ENCODE peak calls at places on chromosomes 5 and 9, in eight cellular contexts. B, P, H, C, T, Z, M and O are unnamed samples.

GRCh38 chr9:130919559-130920145 is 19.4 kb downstream of the FIBCD1 start:
- DNase-seq in B (no peak), P (no peak), H (no peak), C (no peak), T (no peak), Z (peak; percentile 65), M (no peak), O (no peak)

GRCh38 chr5:14199902-14200301 is 56.8 kb downstream of the TRIO start:
- DNase-seq in B (no peak), P (no peak), H (no peak), C (no peak), T (no peak), Z (no peak), M (no peak), O (peak; percentile 57)

GRCh38 chr5:61933787-61934626 is 372.0 kb upstream of the KIF2A start:
- DNase-seq in B (no peak), P (peak; percentile 24), H (peak; percentile 7), C (no peak), T (peak; percentile 42), Z (peak; percentile 29), M (peak; percentile 34), O (peak; percentile 25)

GRCh38 chr9:90801507-90802289 is at the start of gene SYK:
- DNase-seq in B (no peak), P (no peak), H (no peak), C (no peak), T (no peak), Z (peak; percentile 54), M (no peak), O (peak; percentile 66)

GRCh38 chr5:79255786-79256557 is 20.0 kb downstream of the JMY start:
- DNase-seq in B (no peak), P (no peak), H (no peak), C (no peak), T (no peak), Z (no peak), M (peak; percentile 31), O (no peak)

GRCh38 chr9:130459941-130460340 is 15.2 kb downstream of the ASS1 start:
- DNase-seq in B (no peak), P (no peak), H (no peak), C (no peak), T (no peak), Z (no peak), M (no peak), O (no peak)

GRCh38 chr5:29197636-29198035 is 1995.8 kb upstream of the CDH6 start:
- DNase-seq in B (no peak), P (no peak), H (peak; percentile 12), C (no peak), T (no peak), Z (no peak), M (no peak), O (no peak)

GRCh38 chr5:67156976-67157583 is 39.5 kb downstream of the CD180 start:
- DNase-seq in B (no peak), P (no peak), H (peak; percentile 18), C (no peak), T (no peak), Z (peak; percentile 32), M (peak; percentile 29), O (no peak)

GRCh38 chr9:129987941-129988340 is 55.0 kb downstream of the FNBP1 start:
- DNase-seq in B (no peak), P (no peak), H (no peak), C (no peak), T (no peak), Z (no peak), M (no peak), O (no peak)

GRCh38 chr5:138033275-138033808 is 463 bp upstream of the FAM13B start:
- DNase-seq in B (no peak), P (no peak), H (no peak), C (no peak), T (no peak), Z (no peak), M (no peak), O (no peak)

GRCh38 chr5:178230879-178231735 is 1.5 kb downstream of the PHYKPL start:
- DNase-seq in B (no peak), P (no peak), H (no peak), C (no peak), T (no peak), Z (no peak), M (no peak), O (peak; percentile 46)
- TF ChIP-seq POLR2A in B (no peak), P (no peak), H (no peak), C (no peak), T (no peak), Z (no peak), M (no peak), O (no peak)

DNA sequence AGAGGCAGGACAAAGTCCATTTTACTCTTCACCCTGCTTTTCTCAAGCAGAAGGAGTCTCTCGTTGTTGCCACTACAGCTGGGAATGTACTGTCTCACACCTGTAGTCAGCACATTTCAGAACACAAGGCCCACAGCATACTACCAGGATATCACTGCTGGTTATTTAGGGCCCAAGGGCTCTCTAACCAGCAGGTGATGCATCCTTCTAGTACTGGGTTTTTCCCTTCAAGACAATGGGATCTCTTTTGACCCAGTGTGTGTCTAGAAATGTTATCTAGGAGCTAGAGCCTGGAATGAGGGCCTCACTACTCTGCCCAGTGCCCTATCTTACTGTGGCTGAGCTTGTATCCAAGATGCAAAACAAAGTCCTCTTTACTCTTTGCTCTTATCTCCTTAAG is 235.1 kb upstream of the PRR16 start:
- DNase-seq in B (no peak), P (no peak), H (no peak), C (no peak), T (no peak), Z (no peak), M (no peak), O (no peak)
- TF ChIP-seq POLR2A in B (no peak), P (no peak), H (no peak), C (no peak), T (no peak), Z (no peak), M (no peak), O (no peak)

DNA sequence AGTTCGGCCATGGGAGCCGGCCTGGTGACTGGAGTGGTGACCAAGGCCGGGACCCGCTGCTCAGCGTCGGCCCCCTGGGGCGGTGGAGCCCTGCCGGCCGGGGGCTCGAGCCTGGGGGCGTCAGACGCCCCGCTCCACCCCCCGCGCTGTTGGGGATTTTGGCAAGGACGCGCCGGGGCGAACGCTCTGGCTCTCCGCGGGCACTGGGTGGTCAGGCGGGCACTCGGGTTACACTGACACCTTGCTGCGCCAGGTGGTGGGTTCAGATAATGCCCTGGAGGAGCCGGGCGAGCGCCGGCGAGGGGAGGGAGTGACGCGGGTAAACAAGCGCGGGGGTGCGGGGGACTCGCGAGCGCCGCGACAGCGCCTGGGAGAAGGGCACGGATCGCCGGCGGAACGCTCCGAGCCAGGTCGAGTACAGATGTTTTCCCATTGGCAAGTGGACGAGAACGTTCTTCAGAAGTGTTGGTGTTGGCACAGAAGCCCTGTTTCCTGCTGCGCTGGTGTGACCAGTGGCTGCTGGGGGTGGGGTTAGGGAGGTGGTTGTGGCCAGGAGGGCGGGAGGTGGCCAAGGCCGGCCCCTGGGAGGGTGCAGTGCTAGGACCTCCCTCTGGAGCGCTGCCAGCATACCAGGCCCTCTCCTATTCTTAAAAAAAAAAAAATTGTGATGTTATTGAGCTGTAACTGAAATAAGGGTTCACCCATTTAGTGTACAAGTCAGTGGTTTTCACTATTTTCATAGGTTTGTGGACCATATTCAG is 773 bp downstream of the SQSTM1 start:
- DNase-seq in B (peak; percentile 97), P (peak; percentile 97), H (peak; percentile 92), C (peak; percentile 71), T (peak; percentile 95), Z (peak; percentile 95), M (peak; percentile 81), O (peak; percentile 98)
- TF ChIP-seq POLR2A in B (peak; percentile 93), P (peak; percentile 80), H (peak; percentile 82), C (peak; percentile 74), T (peak; percentile 29), Z (peak; percentile 38), M (peak; percentile 65), O (peak; percentile 89)

DNA sequence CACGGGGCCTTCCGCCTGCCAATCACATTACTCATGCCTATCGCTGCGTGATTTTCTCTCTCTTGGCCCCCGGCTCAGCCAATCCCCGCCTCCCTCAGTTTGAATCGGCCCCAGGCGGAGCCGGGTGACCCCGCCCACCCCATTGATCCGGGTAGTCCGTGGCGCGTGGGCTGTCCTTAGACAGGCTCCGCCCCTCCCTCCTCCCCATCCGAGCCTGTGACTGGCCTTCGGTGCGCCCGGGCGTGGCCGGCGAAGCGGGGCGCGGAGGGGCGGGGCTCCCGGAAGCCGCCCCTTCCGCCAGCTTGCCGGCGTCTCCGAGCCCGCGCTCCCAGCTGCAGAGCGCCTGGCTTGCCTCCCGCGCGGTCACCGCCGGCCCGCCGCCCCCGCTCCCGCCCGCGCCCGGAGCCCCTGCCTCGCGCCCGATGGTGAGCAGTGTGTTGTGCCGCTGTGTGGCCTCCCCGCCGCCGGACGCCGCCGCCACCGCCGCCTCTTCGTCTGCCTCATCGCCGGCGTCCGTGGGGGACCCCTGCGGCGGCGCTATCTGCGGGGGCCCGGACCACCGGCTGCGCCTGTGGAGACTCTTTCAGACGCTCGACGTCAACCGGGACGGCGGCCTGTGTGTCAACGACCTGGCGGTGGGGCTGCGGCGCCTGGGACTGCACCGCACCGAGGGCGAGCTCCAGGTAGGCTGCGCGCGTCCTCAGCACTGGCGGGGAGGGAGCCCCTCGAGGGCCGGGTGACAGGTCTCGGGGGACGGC is at the start of gene SLC25A25:
- DNase-seq in B (peak; percentile 100), P (peak; percentile 100), H (peak; percentile 99), C (peak; percentile 98), T (peak; percentile 100), Z (peak; percentile 99), M (peak; percentile 97), O (peak; percentile 100)
- TF ChIP-seq POLR2A in B (peak; percentile 84), P (no peak), H (peak; percentile 94), C (no peak), T (peak; percentile 45), Z (no peak), M (no peak), O (peak; percentile 84)

DNA sequence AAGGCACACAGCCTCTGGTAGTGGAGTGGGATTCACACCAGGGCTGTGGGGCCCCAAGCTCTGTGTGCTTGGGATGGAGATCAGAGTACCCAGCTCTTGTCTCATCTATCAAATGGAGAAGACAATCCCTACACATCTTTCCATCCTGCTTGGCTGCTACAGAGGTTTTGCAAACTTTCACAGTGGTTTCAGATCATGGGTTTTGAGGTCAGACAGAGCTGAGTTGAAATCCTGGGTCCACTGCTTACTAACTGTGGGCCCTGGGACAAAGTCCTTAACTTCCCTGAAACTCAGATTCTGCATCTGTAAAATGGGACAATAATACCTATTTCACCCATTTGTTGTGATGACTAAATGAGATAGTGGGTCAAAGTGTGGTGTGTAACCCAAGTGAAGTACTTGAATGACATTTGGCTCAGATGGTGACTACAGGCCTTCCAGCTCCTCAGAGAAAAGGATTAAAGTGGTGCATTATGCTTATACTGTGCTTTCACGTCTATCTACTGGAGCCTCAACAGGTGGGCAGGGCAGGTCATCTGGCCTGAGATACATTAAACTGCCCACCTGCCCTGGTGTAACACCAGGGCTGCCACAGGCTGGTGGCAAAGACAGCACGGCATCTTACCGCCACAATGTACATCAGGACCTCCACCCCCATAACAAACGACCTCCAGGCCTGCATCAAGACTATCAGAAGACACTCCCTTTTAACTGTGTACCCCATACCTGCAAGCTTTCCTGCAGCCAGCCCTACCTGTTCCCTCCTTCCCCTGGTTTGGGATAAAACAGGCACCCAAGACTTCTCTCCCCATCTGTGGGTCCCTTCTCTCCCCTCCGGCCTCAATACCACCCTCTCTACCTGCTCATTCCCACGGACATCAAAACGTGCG is 774 bp upstream of the TRAF1 start:
- DNase-seq in B (no peak), P (no peak), H (no peak), C (no peak), T (no peak), Z (no peak), M (no peak), O (no peak)
- TF ChIP-seq POLR2A in B (no peak), P (no peak), H (no peak), C (no peak), T (no peak), Z (no peak), M (no peak), O (no peak)